ENCODE peak calls at places on chromosome 7, in eight cellular contexts. One of them, this sample, is unnamed.

GRCh38 chr7:151038951-151039849 is 9.1 kb upstream of the ASIC3 start:
- DNase-seq in Calu3: peak; percentile 91
- DNase-seq in NCI-H774: no peak
- DNase-seq in progenitor cell of endocrine pancreas: no peak
- DNase-seq in MV-4-11: peak; percentile 67
- DNase-seq in aorta: peak; percentile 94
- DNase-seq in stimulated activated effector memory CD8-positive, alpha-beta T cell treated with anti-CD3 and anti-CD28 coated beads, Interleukin-12 subunit alpha, Interleukin-12 subunit beta, amount 100 ng/mL, for 72 hours: peak; percentile 83
- DNase-seq in HT-29: peak; percentile 95
- DNase-seq in this sample: no peak

GRCh38 chr7:92768501-92769360 is 67.6 kb downstream of the CDK6 start:
- DNase-seq in stimulated activated effector memory CD8-positive, alpha-beta T cell treated with anti-CD3 and anti-CD28 coated beads, Interleukin-12 subunit alpha, Interleukin-12 subunit beta, amount 100 ng/mL, for 72 hours: peak; percentile 68
- DNase-seq in aorta: no peak
- DNase-seq in Calu3: no peak
- DNase-seq in NCI-H774: no peak
- DNase-seq in HT-29: no peak
- DNase-seq in progenitor cell of endocrine pancreas: no peak
- DNase-seq in MV-4-11: no peak
- DNase-seq in this sample: peak; percentile 48

GRCh38 chr7:16078076-16078952 is 343.0 kb downstream of the CRPPA start:
- DNase-seq in progenitor cell of endocrine pancreas: no peak
- DNase-seq in HT-29: peak; percentile 90
- DNase-seq in stimulated activated effector memory CD8-positive, alpha-beta T cell treated with anti-CD3 and anti-CD28 coated beads, Interleukin-12 subunit alpha, Interleukin-12 subunit beta, amount 100 ng/mL, for 72 hours: no peak
- DNase-seq in MV-4-11: peak; percentile 15
- DNase-seq in NCI-H774: peak; percentile 21
- DNase-seq in aorta: no peak
- DNase-seq in Calu3: peak; percentile 78
- DNase-seq in this sample: peak; percentile 73

GRCh38 chr7:7323352-7323751 is 141.0 kb downstream of the C1GALT1 start:
- DNase-seq in MV-4-11: no peak
- DNase-seq in HT-29: no peak
- DNase-seq in aorta: no peak
- DNase-seq in Calu3: no peak
- DNase-seq in progenitor cell of endocrine pancreas: no peak
- DNase-seq in stimulated activated effector memory CD8-positive, alpha-beta T cell treated with anti-CD3 and anti-CD28 coated beads, Interleukin-12 subunit alpha, Interleukin-12 subunit beta, amount 100 ng/mL, for 72 hours: no peak
- DNase-seq in NCI-H774: no peak
- DNase-seq in this sample: no peak

GRCh38 chr7:132497098-132497497 is 79.2 kb downstream of the PLXNA4 start:
- DNase-seq in stimulated activated effector memory CD8-positive, alpha-beta T cell treated with anti-CD3 and anti-CD28 coated beads, Interleukin-12 subunit alpha, Interleukin-12 subunit beta, amount 100 ng/mL, for 72 hours: no peak
- DNase-seq in progenitor cell of endocrine pancreas: no peak
- DNase-seq in Calu3: no peak
- DNase-seq in MV-4-11: no peak
- DNase-seq in HT-29: no peak
- DNase-seq in NCI-H774: no peak
- DNase-seq in aorta: no peak
- DNase-seq in this sample: no peak

GRCh38 chr7:50812847-50813475 is 30.3 kb upstream of the GRB10 start:
- DNase-seq in Calu3: peak; percentile 93
- DNase-seq in HT-29: peak; percentile 87
- DNase-seq in stimulated activated effector memory CD8-positive, alpha-beta T cell treated with anti-CD3 and anti-CD28 coated beads, Interleukin-12 subunit alpha, Interleukin-12 subunit beta, amount 100 ng/mL, for 72 hours: no peak
- DNase-seq in NCI-H774: no peak
- DNase-seq in progenitor cell of endocrine pancreas: no peak
- DNase-seq in MV-4-11: no peak
- DNase-seq in aorta: peak; percentile 90
- DNase-seq in this sample: peak; percentile 18

GRCh38 chr7:137343483-137343841 is at the start of gene PTN:
- DNase-seq in progenitor cell of endocrine pancreas: peak; percentile 24
- DNase-seq in Calu3: peak; percentile 6
- DNase-seq in stimulated activated effector memory CD8-positive, alpha-beta T cell treated with anti-CD3 and anti-CD28 coated beads, Interleukin-12 subunit alpha, Interleukin-12 subunit beta, amount 100 ng/mL, for 72 hours: no peak
- DNase-seq in NCI-H774: peak; percentile 5
- DNase-seq in MV-4-11: no peak
- DNase-seq in HT-29: no peak
- DNase-seq in aorta: peak; percentile 75
- DNase-seq in this sample: no peak

GRCh38 chr7:141301544-141301943 is 227.7 kb downstream of the TMEM178B start:
- DNase-seq in progenitor cell of endocrine pancreas: no peak
- DNase-seq in Calu3: no peak
- DNase-seq in aorta: no peak
- DNase-seq in stimulated activated effector memory CD8-positive, alpha-beta T cell treated with anti-CD3 and anti-CD28 coated beads, Interleukin-12 subunit alpha, Interleukin-12 subunit beta, amount 100 ng/mL, for 72 hours: no peak
- DNase-seq in HT-29: no peak
- DNase-seq in NCI-H774: no peak
- DNase-seq in MV-4-11: no peak
- DNase-seq in this sample: no peak

GRCh38 chr7:105014725-105015630 is 973 bp downstream of the KMT2E start:
- DNase-seq in aorta: no peak
- DNase-seq in stimulated activated effector memory CD8-positive, alpha-beta T cell treated with anti-CD3 and anti-CD28 coated beads, Interleukin-12 subunit alpha, Interleukin-12 subunit beta, amount 100 ng/mL, for 72 hours: peak; percentile 83
- DNase-seq in MV-4-11: peak; percentile 23
- DNase-seq in Calu3: peak; percentile 23
- DNase-seq in HT-29: peak; percentile 81
- DNase-seq in NCI-H774: no peak
- DNase-seq in progenitor cell of endocrine pancreas: no peak
- DNase-seq in this sample: no peak

GRCh38 chr7:27242580-27243339 is at the start of gene EVX1:
- DNase-seq in HT-29: peak; percentile 25
- DNase-seq in MV-4-11: no peak
- DNase-seq in aorta: no peak
- DNase-seq in stimulated activated effector memory CD8-positive, alpha-beta T cell treated with anti-CD3 and anti-CD28 coated beads, Interleukin-12 subunit alpha, Interleukin-12 subunit beta, amount 100 ng/mL, for 72 hours: no peak
- DNase-seq in NCI-H774: no peak
- DNase-seq in Calu3: peak; percentile 33
- DNase-seq in progenitor cell of endocrine pancreas: no peak
- DNase-seq in this sample: no peak

GRCh38 chr7:98613601-98614425 is 3.3 kb upstream of the NPTX2 start:
- DNase-seq in NCI-H774: no peak
- DNase-seq in MV-4-11: no peak
- DNase-seq in progenitor cell of endocrine pancreas: peak; percentile 54
- DNase-seq in aorta: no peak
- DNase-seq in HT-29: peak; percentile 53
- DNase-seq in Calu3: peak; percentile 5
- DNase-seq in stimulated activated effector memory CD8-positive, alpha-beta T cell treated with anti-CD3 and anti-CD28 coated beads, Interleukin-12 subunit alpha, Interleukin-12 subunit beta, amount 100 ng/mL, for 72 hours: no peak
- DNase-seq in this sample: no peak

GRCh38 chr7:129664029-129665012 is 52.8 kb downstream of the NRF1 start:
- DNase-seq in HT-29: peak; percentile 78
- DNase-seq in progenitor cell of endocrine pancreas: no peak
- DNase-seq in NCI-H774: peak; percentile 2
- DNase-seq in MV-4-11: peak; percentile 74
- DNase-seq in stimulated activated effector memory CD8-positive, alpha-beta T cell treated with anti-CD3 and anti-CD28 coated beads, Interleukin-12 subunit alpha, Interleukin-12 subunit beta, amount 100 ng/mL, for 72 hours: no peak
- DNase-seq in Calu3: peak; percentile 7
- DNase-seq in aorta: no peak
- DNase-seq in this sample: peak; percentile 13

GRCh38 chr7:70487526-70488285 is 644.2 kb upstream of the GALNT17 start:
- DNase-seq in progenitor cell of endocrine pancreas: no peak
- DNase-seq in MV-4-11: no peak
- DNase-seq in Calu3: no peak
- DNase-seq in aorta: no peak
- DNase-seq in NCI-H774: no peak
- DNase-seq in HT-29: no peak
- DNase-seq in stimulated activated effector memory CD8-positive, alpha-beta T cell treated with anti-CD3 and anti-CD28 coated beads, Interleukin-12 subunit alpha, Interleukin-12 subunit beta, amount 100 ng/mL, for 72 hours: no peak
- DNase-seq in this sample: no peak

GRCh38 chr7:151209588-151209987 is 700 bp downstream of the H2BK1 start:
- DNase-seq in HT-29: no peak
- DNase-seq in Calu3: no peak
- DNase-seq in progenitor cell of endocrine pancreas: no peak
- DNase-seq in NCI-H774: no peak
- DNase-seq in aorta: no peak
- DNase-seq in stimulated activated effector memory CD8-positive, alpha-beta T cell treated with anti-CD3 and anti-CD28 coated beads, Interleukin-12 subunit alpha, Interleukin-12 subunit beta, amount 100 ng/mL, for 72 hours: no peak
- DNase-seq in MV-4-11: no peak
- DNase-seq in this sample: no peak

GRCh38 chr7:125526958-125527357 is 597.3 kb upstream of the POT1 start:
- DNase-seq in Calu3: no peak
- DNase-seq in MV-4-11: no peak
- DNase-seq in aorta: no peak
- DNase-seq in stimulated activated effector memory CD8-positive, alpha-beta T cell treated with anti-CD3 and anti-CD28 coated beads, Interleukin-12 subunit alpha, Interleukin-12 subunit beta, amount 100 ng/mL, for 72 hours: no peak
- DNase-seq in NCI-H774: no peak
- DNase-seq in progenitor cell of endocrine pancreas: no peak
- DNase-seq in HT-29: no peak
- DNase-seq in this sample: no peak